ENCODE peak calls at places on chromosomes 4 and X, in five cellular contexts. P, R, J, K and M are unnamed samples.
A peak's percentile ranks its signal among the peaks of the same experiment; 100 is the strongest.

GRCh38 chr4:74942251-74942917 is 9.5 kb downstream of the PARM1 start:
- DNase-seq in P (no peak), R (no peak), K (no peak), J (no peak), M (no peak)

GRCh38 chr4:147284218-147284617 is 196.7 kb upstream of the EDNRA start:
- DNase-seq in J (no peak), K (no peak), P (no peak), R (peak; percentile 51), M (no peak)

GRCh38 chrX:77342028-77342427 is 105.2 kb upstream of the FGF16 start:
- DNase-seq in R (no peak), P (no peak), K (no peak), J (no peak), M (no peak)

GRCh38 chr4:169151671-169152070 is 119.1 kb downstream of the SH3RF1 start:
- DNase-seq in J (no peak), K (no peak), R (no peak), P (no peak), M (no peak)

GRCh38 chrX:131068945-131069719 is 11.0 kb downstream of the ARHGAP36 start:
- DNase-seq in P (peak; percentile 84), J (peak; percentile 72), K (peak; percentile 19), R (peak; percentile 82), M (no peak)

GRCh38 chr4:27048350-27049100 is 187.9 kb downstream of the STIM2 start:
- DNase-seq in P (peak; percentile 51), K (peak; percentile 21), J (peak; percentile 53), R (peak; percentile 46), M (no peak)

GRCh38 chr4:153676984-153677383 is 7.1 kb upstream of the TLR2 start:
- DNase-seq in K (peak; percentile 19), P (no peak), R (no peak), J (no peak), M (no peak)

GRCh38 chrX:54817220-54817820 is 9.8 kb downstream of the MAGED2 start:
- DNase-seq in P (no peak), J (no peak), R (peak; percentile 42), K (no peak), M (no peak)

GRCh38 chr4:33477715-33478114 is 2757.5 kb downstream of the PCDH7 start:
- DNase-seq in P (no peak), J (no peak), R (no peak), K (no peak), M (no peak)

GRCh38 chr4:780730-781492 is 45.0 kb downstream of the CPLX1 start:
- DNase-seq in J (no peak), K (no peak), R (peak; percentile 41), P (no peak), M (no peak)

GRCh38 chr4:40306203-40306602 is 28.9 kb upstream of the CHRNA9 start:
- DNase-seq in P (no peak), K (no peak), J (no peak), R (no peak), M (no peak)

GRCh38 chrX:37603938-37604409 is 32.5 kb downstream of the LANCL3 start:
- DNase-seq in R (no peak), P (no peak), J (no peak), K (no peak), M (no peak)

GRCh38 chrX:152072236-152072635 is 66.1 kb downstream of the MAGEA10 start:
- DNase-seq in R (no peak), J (peak; percentile 26), P (no peak), K (no peak), M (no peak)

GRCh38 chr4:152920768-152921167 is 15.4 kb upstream of the FHDC1 start:
- DNase-seq in R (no peak), P (peak; percentile 79), J (no peak), K (peak; percentile 40), M (no peak)

GRCh38 chrX:20347486-20347885 is 80.8 kb upstream of the RPS6KA3 start:
- DNase-seq in K (no peak), J (no peak), R (no peak), P (no peak), M (no peak)

GRCh38 chr4:145679991-145680455 is at the start of gene C4orf51:
- DNase-seq in J (no peak), R (no peak), P (no peak), K (no peak), M (no peak)

GRCh38 chrX:15956684-15957083 is 102.1 kb upstream of the AP1S2 start:
- DNase-seq in J (no peak), K (no peak), P (peak; percentile 50), R (no peak), M (no peak)

GRCh38 chrX:40007136-40007535 is 90.6 kb downstream of the BCOR start:
- DNase-seq in J (no peak), P (peak; percentile 81), R (no peak), K (no peak), M (no peak)

GRCh38 chr4:101136373-101137370 is 210.7 kb downstream of the PPP3CA start:
- DNase-seq in R (no peak), P (no peak), K (no peak), J (no peak), M (no peak)

GRCh38 chrX:136765957-136766356 is 14.8 kb downstream of the ARHGEF6 start:
- DNase-seq in R (no peak), J (no peak), K (no peak), P (no peak), M (no peak)

GRCh38 chr4:148962539-148963290 is 520.5 kb upstream of the NR3C2 start:
- DNase-seq in R (no peak), J (no peak), K (no peak), P (no peak), M (no peak)

GRCh38 chr4:2867758-2868491 is 24.3 kb downstream of the ADD1 start:
- DNase-seq in P (peak; percentile 67), R (peak; percentile 58), J (no peak), K (no peak), M (no peak)

GRCh38 chr4:113423631-113424030 is 337.9 kb downstream of the CAMK2D start:
- DNase-seq in K (no peak), R (no peak), P (no peak), J (no peak), M (no peak)

GRCh38 chrX:129704491-129704890 is 34.3 kb upstream of the XPNPEP2 start:
- DNase-seq in R (no peak), K (no peak), J (no peak), P (no peak), M (no peak)

GRCh38 chr4:52658671-52659015 is 458 bp downstream of the USP46 start:
- DNase-seq in P (peak; percentile 45), R (peak; percentile 79), J (peak; percentile 3), K (no peak), M (no peak)

GRCh38 chr4:60296381-60296780 is 903.7 kb upstream of the ADGRL3 start:
- DNase-seq in R (no peak), P (no peak), K (no peak), J (no peak), M (no peak)

GRCh38 chr4:5858020-5858769 is 34.7 kb downstream of the CRMP1 start:
- DNase-seq in K (no peak), R (no peak), J (no peak), P (no peak), M (no peak)

GRCh38 chrX:155841232-155841631 is 39.9 kb upstream of the VAMP7 start:
- DNase-seq in P (no peak), R (no peak), J (no peak), K (no peak), M (peak; percentile 40)

GRCh38 chr4:47499705-47500104 is 14.6 kb downstream of the ATP10D start:
- DNase-seq in J (no peak), P (no peak), K (no peak), R (no peak), M (no peak)

DNA sequence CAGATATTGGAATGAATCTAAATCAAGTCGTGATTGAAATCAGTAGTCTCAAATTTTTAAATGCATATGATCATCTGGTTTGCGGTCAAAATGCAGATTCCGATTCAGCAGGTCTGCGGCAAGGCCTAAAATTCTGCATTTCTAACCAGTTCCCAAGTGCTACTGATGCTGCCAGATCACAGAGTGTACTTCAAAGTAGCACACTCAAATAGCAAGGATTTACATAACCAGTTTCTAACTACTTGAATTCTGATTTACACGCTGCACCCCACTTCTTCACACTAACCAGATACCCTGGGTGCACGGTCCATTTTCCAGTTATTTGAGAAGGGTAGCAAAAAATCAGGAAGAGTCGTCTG is 761 bp downstream of the MBTPS2 start:
- DNase-seq in P (no peak), R (no peak), J (no peak), K (no peak), M (no peak)
- H3K27ac ChIP-seq in P (no peak overlapping the region), R (peak overlapping the region; percentile 65), J (peak overlapping the region; percentile 95), K (peak overlapping the region; percentile 66), M (peak overlapping the region; percentile 88)

DNA sequence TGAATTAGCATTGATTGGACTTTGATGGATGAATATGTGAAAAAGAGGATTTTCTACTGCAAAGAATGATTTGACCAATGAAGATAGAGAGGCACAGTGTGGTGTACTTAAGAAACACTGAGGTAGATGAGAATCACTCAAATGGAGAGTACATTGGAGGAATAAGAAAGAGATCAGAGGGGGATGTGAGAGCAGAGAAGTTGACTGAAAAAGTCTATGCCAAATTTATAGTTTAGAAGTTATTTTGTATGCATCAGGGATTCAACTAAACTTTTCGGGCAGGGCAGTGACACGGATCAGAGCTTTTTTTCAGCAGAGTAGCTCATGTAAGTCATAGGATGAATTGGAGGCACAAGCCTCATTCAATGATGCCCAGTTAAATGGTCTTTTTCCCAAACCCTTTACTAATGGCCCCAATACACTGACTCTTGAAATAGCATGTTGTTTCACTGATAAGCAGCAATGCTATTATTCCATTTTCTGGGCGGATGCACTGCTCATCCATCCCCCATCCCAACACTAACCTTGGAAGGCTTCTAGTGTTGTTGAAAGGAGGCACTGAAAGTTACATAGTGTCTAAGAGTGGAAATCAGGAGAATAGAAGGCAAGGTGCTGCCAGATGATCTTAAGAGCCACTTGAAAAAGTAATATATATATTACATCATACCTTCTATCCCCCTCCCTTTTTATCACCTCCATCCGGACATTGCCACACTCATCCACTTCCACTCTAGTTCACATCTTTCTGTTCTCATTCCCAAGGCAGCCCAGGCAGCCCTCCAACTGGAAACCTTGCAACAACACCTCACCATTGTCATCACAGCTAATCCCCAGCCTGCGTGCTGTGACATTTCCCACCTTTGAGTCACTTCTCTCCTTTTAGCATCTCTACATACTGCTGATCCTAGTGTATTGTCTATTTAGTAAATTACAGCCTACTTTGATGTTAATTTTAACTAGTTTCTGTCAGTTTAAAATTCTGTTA is 46.1 kb downstream of the ARHGAP24 start:
- DNase-seq in K (no peak), J (no peak), R (no peak), P (no peak), M (no peak)
- TF ChIP-seq REST in K (no peak), J (no peak), R (no peak), P (no peak), M (no peak)

GRCh38 chr4:107997001-107997788 is 7.5 kb downstream of the HADH start:
- DNase-seq in K (no peak), J (no peak), R (no peak), P (no peak), M (no peak)
- H3K27ac ChIP-seq in K (no peak overlapping the region), J (no peak overlapping the region), R (peak overlapping the region; percentile 21), P (no peak overlapping the region), M (no peak overlapping the region)

DNA sequence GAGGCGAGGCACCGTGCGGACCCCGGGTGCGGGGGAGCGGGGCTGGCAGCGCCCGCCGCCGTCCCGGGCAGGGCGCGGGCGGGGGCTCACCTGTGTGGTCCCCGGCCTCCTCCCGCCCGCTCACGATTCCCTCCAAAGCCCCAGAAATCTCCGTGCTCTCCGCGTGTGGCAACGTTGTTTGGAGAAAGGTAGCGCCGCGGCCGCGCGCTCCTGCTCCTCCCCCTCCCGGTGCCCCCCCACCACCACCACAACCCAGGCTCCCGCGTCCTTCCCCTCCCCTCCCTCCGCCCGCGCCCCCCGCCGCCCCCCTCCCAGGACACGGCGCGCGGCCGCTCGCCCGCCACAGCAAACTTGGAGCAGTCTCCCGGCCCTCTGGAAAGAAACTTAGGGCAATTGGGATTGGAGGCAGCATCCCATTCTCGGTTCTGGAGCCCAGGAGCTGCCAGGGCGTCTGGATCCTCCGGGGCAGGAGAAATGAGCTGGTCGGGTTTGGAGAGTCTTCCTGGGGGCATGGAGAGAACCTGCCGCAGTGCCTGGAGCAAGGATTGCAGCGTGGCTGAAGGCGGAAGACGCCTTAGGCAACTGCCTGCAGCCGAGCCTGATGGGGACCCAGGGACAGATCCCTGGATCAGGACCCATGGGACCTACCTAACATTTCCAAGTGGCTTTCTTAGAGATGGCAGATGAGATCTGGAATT is 854 bp downstream of the KLF3 start:
- DNase-seq in J (no peak), R (peak; percentile 78), K (no peak), P (peak; percentile 60), M (no peak)
- TF ChIP-seq REST in J (no peak), R (no peak), K (no peak), P (no peak), M (no peak)